ENCODE peak calls at places on chromosome 5, in five cellular contexts. L, K, C, P and W are unnamed samples.

GRCh38 chr5:43432486-43433365 is 20.5 kb upstream of the CCL28 start:
- DNase-seq in P (peak; percentile 76), L (no peak), K (no peak), C (peak; percentile 49), W (peak; percentile 96)

GRCh38 chr5:42636425-42636824 is 120.2 kb upstream of the CCDC152 start:
- DNase-seq in L (no peak), C (no peak), P (no peak), K (no peak), W (no peak)

GRCh38 chr5:96538831-96539250 is 105.8 kb upstream of the PCSK1 start:
- DNase-seq in K (no peak), L (no peak), C (no peak), P (no peak), W (no peak)

GRCh38 chr5:4295663-4296339 is 700.2 kb downstream of the IRX1 start:
- DNase-seq in K (peak; percentile 21), L (no peak), P (no peak), C (no peak), W (no peak)

GRCh38 chr5:160398806-160399205 is 1.0 kb downstream of the FAM200C start:
- DNase-seq in L (no peak), K (no peak), C (no peak), P (no peak), W (no peak)

GRCh38 chr5:9401786-9402472 is 143.9 kb downstream of the SEMA5A start:
- DNase-seq in C (no peak), L (no peak), K (no peak), P (no peak), W (no peak)

GRCh38 chr5:135880278-135880677 is 15.4 kb downstream of the IL9 start:
- DNase-seq in C (peak; percentile 68), K (no peak), P (no peak), L (no peak), W (no peak)

GRCh38 chr5:175815126-175815913 is 56.1 kb upstream of the CPLX2 start:
- DNase-seq in K (no peak), C (no peak), L (no peak), P (no peak), W (no peak)

GRCh38 chr5:14775857-14776256 is 95.7 kb downstream of the ANKH start:
- DNase-seq in K (no peak), C (no peak), P (no peak), L (no peak), W (no peak)

GRCh38 chr5:172558076-172558990 is 82.7 kb upstream of the NEURL1B start:
- DNase-seq in P (no peak), L (no peak), K (no peak), C (no peak), W (no peak)

GRCh38 chr5:116865651-116866050 is 291.0 kb upstream of the SEMA6A start:
- DNase-seq in K (no peak), C (no peak), L (no peak), P (no peak), W (no peak)

GRCh38 chr5:146825033-146825432 is 53.5 kb downstream of the PPP2R2B start:
- DNase-seq in L (no peak), K (no peak), P (no peak), C (no peak), W (no peak)

GRCh38 chr5:178205010-178205748 is 846 bp downstream of the HNRNPAB start:
- DNase-seq in L (peak; percentile 70), K (peak; percentile 48), C (peak; percentile 82), P (peak; percentile 86), W (no peak)

GRCh38 chr5:178577376-178577839 is 12.8 kb downstream of the COL23A1 start:
- DNase-seq in K (no peak), L (no peak), P (peak; percentile 26), C (no peak), W (no peak)

GRCh38 chr5:131206772-131207171 is 36.0 kb downstream of the LYRM7 start:
- DNase-seq in L (no peak), P (no peak), K (no peak), C (no peak), W (no peak)

GRCh38 chr5:78252715-78253114 is 41.8 kb downstream of the AP3B1 start:
- DNase-seq in P (no peak), K (no peak), L (no peak), C (no peak), W (no peak)

GRCh38 chr5:110354896-110355295 is 371.6 kb downstream of the TMEM232 start:
- DNase-seq in C (no peak), P (no peak), L (no peak), K (no peak), W (no peak)